ENCODE peak calls at places on chromosomes 7 and 10, in nine cellular contexts. One of them, this sample, is unnamed.

GRCh38 chr7:89002942-89003618 is 207.5 kb upstream of the TEX47 start:
- DNase-seq in NCI-H1092 treated with DMSO at 0.1 percent for 48 hours: peak; percentile 36
- DNase-seq in Calu3: no peak
- DNase-seq in iris pigment epithelial cell: no peak
- DNase-seq in ovary: no peak
- DNase-seq in H9: no peak
- DNase-seq in omental fat pad: no peak
- DNase-seq in naive thymus-derived CD8-positive, alpha-beta T cell: no peak
- DNase-seq in COR-L47: no peak
- DNase-seq in this sample: no peak

GRCh38 chr7:108109216-108109908 is 20.8 kb downstream of the LAMB4 start:
- DNase-seq in NCI-H1092 treated with DMSO at 0.1 percent for 48 hours: peak; percentile 55
- DNase-seq in Calu3: peak; percentile 19
- DNase-seq in iris pigment epithelial cell: no peak
- DNase-seq in ovary: no peak
- DNase-seq in H9: no peak
- DNase-seq in omental fat pad: no peak
- DNase-seq in naive thymus-derived CD8-positive, alpha-beta T cell: no peak
- DNase-seq in COR-L47: peak; percentile 20
- DNase-seq in this sample: peak; percentile 42

GRCh38 chr10:124649209-124649608 is 95.0 kb downstream of the FAM53B start:
- DNase-seq in NCI-H1092 treated with DMSO at 0.1 percent for 48 hours: no peak
- DNase-seq in Calu3: no peak
- DNase-seq in iris pigment epithelial cell: no peak
- DNase-seq in ovary: peak; percentile 79
- DNase-seq in H9: no peak
- DNase-seq in omental fat pad: no peak
- DNase-seq in naive thymus-derived CD8-positive, alpha-beta T cell: no peak
- DNase-seq in COR-L47: no peak
- DNase-seq in this sample: peak; percentile 84

GRCh38 chr10:130074639-130075038 is 36.0 kb downstream of the C10orf143 start:
- DNase-seq in NCI-H1092 treated with DMSO at 0.1 percent for 48 hours: no peak
- DNase-seq in Calu3: no peak
- DNase-seq in iris pigment epithelial cell: no peak
- DNase-seq in ovary: no peak
- DNase-seq in H9: no peak
- DNase-seq in omental fat pad: no peak
- DNase-seq in naive thymus-derived CD8-positive, alpha-beta T cell: no peak
- DNase-seq in COR-L47: no peak
- DNase-seq in this sample: no peak

GRCh38 chr10:3294919-3295318 is 122.3 kb upstream of the PITRM1 start:
- DNase-seq in NCI-H1092 treated with DMSO at 0.1 percent for 48 hours: peak; percentile 83
- DNase-seq in Calu3: no peak
- DNase-seq in iris pigment epithelial cell: no peak
- DNase-seq in ovary: no peak
- DNase-seq in H9: no peak
- DNase-seq in omental fat pad: no peak
- DNase-seq in naive thymus-derived CD8-positive, alpha-beta T cell: no peak
- DNase-seq in COR-L47: peak; percentile 63
- DNase-seq in this sample: no peak

GRCh38 chr10:95374597-95375209 is 83.9 kb upstream of the PDLIM1 start:
- DNase-seq in NCI-H1092 treated with DMSO at 0.1 percent for 48 hours: peak; percentile 86
- DNase-seq in Calu3: peak; percentile 73
- DNase-seq in iris pigment epithelial cell: peak; percentile 70
- DNase-seq in ovary: peak; percentile 54
- DNase-seq in H9: peak; percentile 83
- DNase-seq in omental fat pad: no peak
- DNase-seq in naive thymus-derived CD8-positive, alpha-beta T cell: peak; percentile 40
- DNase-seq in COR-L47: peak; percentile 48
- DNase-seq in this sample: peak; percentile 85

GRCh38 chr10:78572565-78572964 is 496.2 kb upstream of the ZMIZ1 start:
- DNase-seq in NCI-H1092 treated with DMSO at 0.1 percent for 48 hours: no peak
- DNase-seq in Calu3: no peak
- DNase-seq in iris pigment epithelial cell: no peak
- DNase-seq in ovary: no peak
- DNase-seq in H9: no peak
- DNase-seq in omental fat pad: no peak
- DNase-seq in naive thymus-derived CD8-positive, alpha-beta T cell: no peak
- DNase-seq in COR-L47: no peak
- DNase-seq in this sample: no peak

GRCh38 chr10:86687750-86688149 is 19.4 kb downstream of the LDB3 start:
- DNase-seq in NCI-H1092 treated with DMSO at 0.1 percent for 48 hours: no peak
- DNase-seq in Calu3: no peak
- DNase-seq in iris pigment epithelial cell: peak; percentile 83
- DNase-seq in ovary: no peak
- DNase-seq in H9: no peak
- DNase-seq in omental fat pad: no peak
- DNase-seq in naive thymus-derived CD8-positive, alpha-beta T cell: no peak
- DNase-seq in COR-L47: no peak
- DNase-seq in this sample: no peak

GRCh38 chr7:5429253-5429856 is 5.7 kb upstream of the TNRC18 start:
- DNase-seq in NCI-H1092 treated with DMSO at 0.1 percent for 48 hours: peak; percentile 63
- DNase-seq in Calu3: peak; percentile 82
- DNase-seq in iris pigment epithelial cell: peak; percentile 74
- DNase-seq in ovary: peak; percentile 85
- DNase-seq in H9: peak; percentile 72
- DNase-seq in omental fat pad: no peak
- DNase-seq in naive thymus-derived CD8-positive, alpha-beta T cell: no peak
- DNase-seq in COR-L47: no peak
- DNase-seq in this sample: peak; percentile 90

GRCh38 chr7:47379629-47380324 is 202.1 kb downstream of the TNS3 start:
- DNase-seq in NCI-H1092 treated with DMSO at 0.1 percent for 48 hours: peak; percentile 25
- DNase-seq in Calu3: peak; percentile 77
- DNase-seq in iris pigment epithelial cell: peak; percentile 45
- DNase-seq in ovary: peak; percentile 76
- DNase-seq in H9: peak; percentile 47
- DNase-seq in omental fat pad: no peak
- DNase-seq in naive thymus-derived CD8-positive, alpha-beta T cell: no peak
- DNase-seq in COR-L47: no peak
- DNase-seq in this sample: peak; percentile 60

GRCh38 chr10:35707642-35708425 is 65.7 kb upstream of the FZD8 start:
- DNase-seq in NCI-H1092 treated with DMSO at 0.1 percent for 48 hours: no peak
- DNase-seq in Calu3: no peak
- DNase-seq in iris pigment epithelial cell: no peak
- DNase-seq in ovary: no peak
- DNase-seq in H9: no peak
- DNase-seq in omental fat pad: no peak
- DNase-seq in naive thymus-derived CD8-positive, alpha-beta T cell: no peak
- DNase-seq in COR-L47: no peak
- DNase-seq in this sample: no peak

GRCh38 chr7:465710-466400 is 53.8 kb downstream of the PDGFA start:
- DNase-seq in NCI-H1092 treated with DMSO at 0.1 percent for 48 hours: no peak
- DNase-seq in Calu3: no peak
- DNase-seq in iris pigment epithelial cell: no peak
- DNase-seq in ovary: no peak
- DNase-seq in H9: no peak
- DNase-seq in omental fat pad: no peak
- DNase-seq in naive thymus-derived CD8-positive, alpha-beta T cell: no peak
- DNase-seq in COR-L47: no peak
- DNase-seq in this sample: no peak

GRCh38 chr10:62514079-62514693 is 140.0 kb downstream of the ZNF365 start:
- DNase-seq in NCI-H1092 treated with DMSO at 0.1 percent for 48 hours: no peak
- DNase-seq in Calu3: peak; percentile 7
- DNase-seq in iris pigment epithelial cell: no peak
- DNase-seq in ovary: no peak
- DNase-seq in H9: no peak
- DNase-seq in omental fat pad: no peak
- DNase-seq in naive thymus-derived CD8-positive, alpha-beta T cell: no peak
- DNase-seq in COR-L47: peak; percentile 42
- DNase-seq in this sample: peak; percentile 5

GRCh38 chr7:105581066-105581811 is at the start of gene EFCAB10:
- DNase-seq in NCI-H1092 treated with DMSO at 0.1 percent for 48 hours: peak; percentile 87
- DNase-seq in Calu3: peak; percentile 78
- DNase-seq in iris pigment epithelial cell: peak; percentile 52
- DNase-seq in ovary: no peak
- DNase-seq in H9: peak; percentile 99
- DNase-seq in omental fat pad: no peak
- DNase-seq in naive thymus-derived CD8-positive, alpha-beta T cell: peak; percentile 21
- DNase-seq in COR-L47: peak; percentile 76
- DNase-seq in this sample: peak; percentile 63

GRCh38 chr10:84590794-84591193 is 262.4 kb downstream of the CCSER2 start:
- DNase-seq in NCI-H1092 treated with DMSO at 0.1 percent for 48 hours: peak; percentile 98
- DNase-seq in Calu3: no peak
- DNase-seq in iris pigment epithelial cell: no peak
- DNase-seq in ovary: no peak
- DNase-seq in H9: no peak
- DNase-seq in omental fat pad: no peak
- DNase-seq in naive thymus-derived CD8-positive, alpha-beta T cell: no peak
- DNase-seq in COR-L47: no peak
- DNase-seq in this sample: no peak